ENCODE peak calls at places on chromosome 15, in ten cellular contexts. C is ovary; Q is MM.1S; X is adrenal gland; E is heart right ventricle; K is GM23248; Y is mammary epithelial cell; D is fibroblast of lung; L is right lobe of liver; G is CD8-positive, alpha-beta T cell. F is an unnamed sample.

GRCh38 chr15:96207377-96208006 is 123.0 kb upstream of the NR2F2 start:
- DNase-seq in K (no peak), E (no peak), C (no peak), Q (no peak), X (no peak), D (no peak), L (no peak), G (no peak), Y (no peak), F (no peak)

GRCh38 chr15:99239545-99240198 is 9.7 kb downstream of the TTC23 start:
- DNase-seq in G (no peak), C (no peak), L (no peak), X (no peak), K (no peak), Q (peak), Y (no peak), D (no peak), E (no peak), F (no peak)

GRCh38 chr15:48859426-48859825 is 18.5 kb upstream of the EID1 start:
- DNase-seq in E (no peak), Q (no peak), D (no peak), K (peak), Y (no peak), C (no peak), X (no peak), G (no peak), L (no peak), F (no peak)

GRCh38 chr15:83380682-83381081 is 66.5 kb upstream of the SH3GL3 start:
- DNase-seq in Q (peak), Y (peak), D (peak), K (peak), E (peak), G (no peak), C (no peak), X (peak), L (peak), F (peak)

GRCh38 chr15:89749951-89750559 is 994 bp downstream of the MESP1 start:
- DNase-seq in K (no peak), E (no peak), C (no peak), Y (no peak), G (no peak), Q (peak), L (no peak), D (no peak), X (no peak), F (no peak)

GRCh38 chr15:88688394-88688933 is 49.6 kb downstream of the ISG20 start:
- DNase-seq in L (no peak), X (no peak), D (no peak), E (no peak), Y (no peak), C (no peak), Q (no peak), G (no peak), K (no peak), F (no peak)

GRCh38 chr15:71634820-71635219 is 175.5 kb upstream of the NR2E3 start:
- DNase-seq in G (no peak), D (no peak), X (no peak), C (no peak), Q (peak), L (no peak), Y (no peak), K (no peak), E (no peak), F (no peak)

GRCh38 chr15:91919014-91919534 is 65.6 kb downstream of the SLCO3A1 start:
- DNase-seq in Y (no peak), D (no peak), E (peak), X (no peak), Q (no peak), G (no peak), L (no peak), K (no peak), C (no peak), F (no peak)

GRCh38 chr15:72037321-72037720 is 80.6 kb downstream of the MYO9A start:
- DNase-seq in C (no peak), X (no peak), K (no peak), G (no peak), Y (peak), L (no peak), D (no peak), E (no peak), Q (no peak), F (no peak)

GRCh38 chr15:80811781-80812180 is 32.6 kb downstream of the CEMIP start:
- DNase-seq in Y (no peak), L (no peak), G (no peak), X (no peak), K (no peak), E (no peak), Q (no peak), C (no peak), D (no peak), F (no peak)

GRCh38 chr15:67915374-67916050 is 75.7 kb upstream of the RNU6-1 start:
- DNase-seq in Q (no peak), E (peak), L (peak), C (peak), D (peak), G (no peak), Y (no peak), X (no peak), K (no peak), F (peak)

GRCh38 chr15:77001966-77002365 is 7.0 kb downstream of the PSTPIP1 start:
- DNase-seq in K (no peak), L (no peak), Q (no peak), Y (no peak), E (no peak), D (no peak), G (no peak), C (no peak), X (no peak), F (no peak)

GRCh38 chr15:77004189-77004588 is 9.3 kb downstream of the PSTPIP1 start:
- DNase-seq in K (no peak), E (peak), G (no peak), C (no peak), X (peak), Q (no peak), Y (no peak), L (no peak), D (no peak), F (peak)

GRCh38 chr15:77002436-77002835 is 7.5 kb downstream of the PSTPIP1 start:
- DNase-seq in L (no peak), C (no peak), Q (no peak), D (no peak), G (no peak), E (no peak), Y (no peak), X (no peak), K (no peak), F (no peak)

GRCh38 chr15:77001351-77001750 is 6.4 kb downstream of the PSTPIP1 start:
- DNase-seq in K (no peak), L (peak), Y (no peak), D (no peak), E (no peak), Q (no peak), C (no peak), X (no peak), G (no peak), F (peak)

GRCh38 chr15:77002954-77003912 is 8.3 kb downstream of the PSTPIP1 start:
- DNase-seq in Y (no peak), Q (peak), K (no peak), E (peak), L (peak), G (peak), D (no peak), X (peak), C (no peak), F (peak)
- H3K27ac ChIP-seq in Y (no peak), Q (peak), K (no peak), E (peak), L (no peak), G (peak), D (no peak), X (peak), C (no peak), F (peak)

DNA sequence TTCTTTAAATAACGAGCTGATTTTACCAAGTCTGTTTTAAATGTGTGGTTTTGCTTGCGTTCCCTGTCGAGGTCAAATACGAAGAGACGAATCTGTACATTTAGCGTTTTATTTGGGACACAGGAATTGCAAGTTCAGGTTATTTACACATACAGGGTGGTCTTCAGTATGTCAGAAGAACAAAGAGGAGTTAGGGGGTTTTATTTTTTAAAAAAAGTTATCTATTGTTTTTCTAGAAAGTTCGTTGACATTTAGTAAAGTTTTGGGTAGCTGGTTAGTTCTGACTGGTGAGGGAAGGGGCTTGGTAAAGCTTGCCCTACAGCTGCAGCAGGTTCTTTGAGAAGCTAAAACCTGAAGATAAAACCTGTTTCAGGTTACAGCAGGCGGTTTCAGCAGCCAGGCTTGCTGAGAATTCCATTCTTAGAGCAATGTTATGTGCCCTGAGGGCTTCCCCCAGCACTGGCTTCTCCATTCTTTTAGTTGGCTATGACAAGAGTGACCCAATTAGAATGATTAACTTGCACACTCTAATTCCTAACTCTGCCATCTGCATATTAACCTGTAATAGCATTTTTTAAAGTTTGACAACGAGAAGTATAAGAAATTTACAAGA is 810 bp upstream of the ZNF280D start:
- DNase-seq in X (no peak), K (no peak), Q (no peak), G (no peak), C (no peak), L (no peak), Y (peak), D (no peak), E (no peak), F (no peak)
- H3K4me3 ChIP-seq in X (no peak), K (peak), Q (no peak), G (peak), C (peak), L (no peak), Y (no peak), D (no peak), E (peak), F (peak)

GRCh38 chr15:69298697-69299441 is at the start of gene PAQR5:
- DNase-seq in K (peak), D (no peak), C (no peak), Q (no peak), G (no peak), X (peak), L (peak), Y (no peak), E (peak), F (peak)
- H3K27ac ChIP-seq in K (no peak), D (no peak), C (no peak), Q (no peak), G (no peak), X (no peak), L (no peak), Y (no peak), E (no peak), F (peak)

GRCh38 chr15:63191895-63192603 is 2.6 kb downstream of the RAB8B start:
- DNase-seq in Q (peak), C (no peak), L (no peak), E (no peak), Y (no peak), K (no peak), D (no peak), G (no peak), X (no peak), F (no peak)

GRCh38 chr15:63192604-63193206 is 3.3 kb downstream of the RAB8B start:
- DNase-seq in D (no peak), G (no peak), L (no peak), C (no peak), Y (no peak), X (no peak), Q (no peak), E (no peak), K (no peak), F (no peak)

GRCh38 chr15:63189955-63190691 is 717 bp downstream of the RAB8B start:
- DNase-seq in Q (no peak), C (no peak), X (no peak), L (no peak), K (peak), E (no peak), G (no peak), Y (no peak), D (no peak), F (no peak)

GRCh38 chr15:63188937-63189871 is at the start of gene RAB8B:
- DNase-seq in G (peak), D (peak), Q (peak), C (peak), E (peak), L (peak), K (peak), X (peak), Y (peak), F (peak)

GRCh38 chr15:63190993-63191392 is 1.6 kb downstream of the RAB8B start:
- DNase-seq in L (no peak), C (no peak), G (no peak), D (peak), K (no peak), Y (no peak), Q (peak), E (no peak), X (no peak), F (no peak)
- H3K4me3 ChIP-seq in L (no peak), C (peak), G (peak), D (peak), K (peak), Y (no peak), Q (peak), E (peak), X (no peak), F (peak)

GRCh38 chr15:64133619-64134018 is 17.9 kb upstream of the SNX22 start:
- DNase-seq in Q (no peak), E (no peak), X (no peak), C (no peak), L (no peak), Y (no peak), D (peak), K (peak), G (no peak), F (no peak)
- H3K27ac ChIP-seq in Q (no peak), E (no peak), X (no peak), C (no peak), L (no peak), Y (no peak), D (no peak), K (no peak), G (no peak), F (no peak)

GRCh38 chr15:69032703-69033373 is 18.3 kb downstream of the NOX5 start:
- DNase-seq in Y (no peak), C (no peak), K (no peak), G (no peak), L (no peak), Q (no peak), X (no peak), D (no peak), E (no peak), F (no peak)

GRCh38 chr15:69035205-69035917 is 20.9 kb downstream of the NOX5 start:
- DNase-seq in Q (no peak), K (no peak), D (no peak), C (no peak), L (peak), E (no peak), Y (peak), G (no peak), X (no peak), F (no peak)

GRCh38 chr15:69034352-69034751 is 19.9 kb downstream of the NOX5 start:
- DNase-seq in C (no peak), E (no peak), L (no peak), D (peak), G (no peak), X (no peak), K (peak), Y (peak), Q (no peak), F (no peak)

GRCh38 chr15:69031013-69032001 is 16.8 kb downstream of the NOX5 start:
- DNase-seq in K (peak), X (peak), Y (no peak), E (peak), D (peak), Q (no peak), L (peak), C (peak), G (no peak), F (peak)

GRCh38 chr15:69032006-69032405 is 17.5 kb downstream of the NOX5 start:
- DNase-seq in K (peak), E (no peak), Y (no peak), X (no peak), G (no peak), D (no peak), Q (no peak), L (no peak), C (no peak), F (no peak)
- H3K4me3 ChIP-seq in K (peak), E (peak), Y (no peak), X (no peak), G (no peak), D (no peak), Q (no peak), L (no peak), C (no peak), F (peak)

DNA sequence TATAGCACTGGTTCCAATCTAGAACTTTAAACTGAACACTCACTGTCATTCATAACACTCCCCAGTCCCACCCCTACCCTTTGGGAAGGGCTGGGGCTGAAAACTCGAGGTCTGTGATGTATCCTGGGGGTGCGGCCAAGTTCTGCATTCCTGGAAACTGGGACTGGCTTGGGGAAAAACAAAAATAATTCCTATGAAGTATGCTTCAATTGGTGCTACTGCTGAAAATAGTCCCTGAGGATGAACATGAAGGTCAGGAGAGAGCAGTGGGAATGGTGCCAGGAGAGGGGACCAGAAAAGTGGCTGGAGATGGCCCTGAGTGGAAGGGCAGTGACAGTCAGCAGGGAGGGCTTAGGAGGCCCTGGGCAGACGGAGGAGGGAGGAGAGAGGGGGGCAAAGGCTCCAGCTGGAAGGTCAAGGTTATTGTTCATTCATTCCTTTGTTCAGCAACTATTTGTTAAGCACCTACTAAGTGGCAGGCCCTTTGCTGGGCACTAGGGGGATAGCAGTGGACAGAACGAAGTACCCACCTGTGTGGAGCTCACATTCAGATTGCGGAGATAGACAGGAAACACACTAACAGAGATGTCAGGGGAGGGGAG is 4.7 kb upstream of the ISLR start:
- DNase-seq in K (no peak), Y (no peak), G (no peak), E (peak), X (no peak), Q (no peak), D (no peak), L (no peak), C (peak), F (no peak)
- H3K27ac ChIP-seq in K (no peak), Y (no peak), G (no peak), E (no peak), X (no peak), Q (no peak), D (no peak), L (no peak), C (peak), F (no peak)